ENCODE peak calls at places on chromosomes 16 and 17, in eight cellular contexts. I is Panc1, A is HCT116, C is upper lobe of left lung, X is K562, W is GM23338, U is HepG2, H is GM12878. L is an unnamed sample. For H3K4me1, the result is how much of the 10 kb centered on the place peaks cover.

GRCh38 chr16:73768786-73769203 is 527.8 kb upstream of the PSMD7 start:
- ATAC-seq in X (no peak), W (no peak), I (no peak), C (no peak), A (no peak), U (no peak), H (no peak), L (no peak)

GRCh38 chr16:15415411-15416070 is 18.8 kb upstream of the BMERB1 start:
- ATAC-seq in I (peak), H (no peak), C (no peak), A (no peak), U (no peak), X (no peak), W (no peak), L (no peak)

GRCh38 chr17:67098022-67098421 is 53.7 kb downstream of the CACNG1 start:
- ATAC-seq in I (no peak), H (no peak), X (no peak), C (no peak), A (no peak), U (no peak), W (no peak), L (no peak)

GRCh38 chr16:52611817-52612673 is 65.1 kb upstream of the TOX3 start:
- ATAC-seq in X (no peak), U (peak), I (no peak), A (no peak), W (no peak), H (no peak), C (no peak), L (no peak)

GRCh38 chr17:17167356-17167755 is 38.8 kb downstream of the PLD6 start:
- ATAC-seq in W (no peak), C (no peak), I (no peak), A (no peak), H (no peak), U (no peak), X (no peak), L (no peak)

GRCh38 chr16:31452631-31453106 is 6.6 kb upstream of the ARMC5 start:
- ATAC-seq in U (no peak), H (no peak), I (peak), W (peak), A (peak), C (no peak), X (peak), L (peak)

GRCh38 chr16:46736695-46737094 is 11.4 kb downstream of the MYLK3 start:
- ATAC-seq in X (no peak), H (no peak), C (no peak), U (peak), I (no peak), A (no peak), W (peak), L (no peak)

GRCh38 chr16:68646948-68647659 is 2.0 kb downstream of the CDH3 start:
- ATAC-seq in X (no peak), A (no peak), C (no peak), W (no peak), I (no peak), U (no peak), H (no peak), L (no peak)

GRCh38 chr17:41394254-41395016 is 3.0 kb downstream of the KRT31 start:
- ATAC-seq in C (no peak), I (no peak), A (no peak), X (no peak), W (no peak), H (no peak), U (no peak), L (no peak)

GRCh38 chr16:49459953-49460735 is 86.5 kb downstream of the C16orf78 start:
- ATAC-seq in H (no peak), W (no peak), U (no peak), X (no peak), A (no peak), I (no peak), C (no peak), L (no peak)

GRCh38 chr17:1091885-1092284 is 87.9 kb downstream of the ABR start:
- ATAC-seq in C (no peak), W (no peak), H (no peak), A (no peak), I (no peak), X (no peak), U (no peak), L (no peak)

GRCh38 chr17:29733151-29733550 is 110.4 kb upstream of the CORO6 start:
- ATAC-seq in W (no peak), I (peak), A (peak), C (no peak), U (no peak), H (no peak), X (no peak), L (no peak)

GRCh38 chr16:57529324-57530103 is 6.9 kb downstream of the CCDC102A start:
- ATAC-seq in C (no peak), W (peak), A (peak), X (no peak), I (no peak), H (peak), U (no peak), L (no peak)

GRCh38 chr17:66904760-66905637 is 59.5 kb upstream of the CACNG4 start:
- ATAC-seq in U (peak), I (peak), X (no peak), A (no peak), H (no peak), W (no peak), C (peak), L (no peak)

GRCh38 chr17:9676084-9676483 is 30.8 kb downstream of the USP43 start:
- ATAC-seq in I (no peak), H (no peak), U (no peak), W (no peak), C (no peak), X (no peak), A (peak), L (no peak)

GRCh38 chr16:24610421-24610765 is 71.0 kb downstream of the RBBP6 start:
- ATAC-seq in X (peak), C (no peak), W (peak), U (peak), H (peak), I (no peak), A (no peak), L (peak)

GRCh38 chr16:495127-495748 is 32.3 kb upstream of the CAPN15 start:
- ATAC-seq in H (peak), X (peak), U (peak), I (peak), W (peak), A (peak), C (no peak), L (no peak)

GRCh38 chr16:500699-501098 is 26.8 kb upstream of the CAPN15 start:
- ATAC-seq in C (no peak), X (peak), U (peak), I (no peak), A (no peak), W (no peak), H (no peak), L (no peak)

GRCh38 chr16:499924-500323 is 27.6 kb upstream of the CAPN15 start:
- ATAC-seq in X (no peak), I (no peak), C (no peak), H (no peak), U (no peak), W (no peak), A (no peak), L (no peak)

GRCh38 chr16:496097-496886 is 31.2 kb upstream of the CAPN15 start:
- ATAC-seq in X (no peak), I (no peak), C (no peak), H (no peak), U (no peak), A (no peak), W (no peak), L (no peak)

GRCh38 chr16:497258-497657 is 30.3 kb upstream of the CAPN15 start:
- ATAC-seq in U (no peak), A (no peak), I (no peak), W (no peak), C (no peak), X (no peak), H (no peak), L (no peak)
- TF ChIP-seq POLR2AphosphoS5 in U (no peak), A (no peak), I (no peak), W (no peak), C (no peak), X (no peak), H (no peak), L (no peak)

GRCh38 chr16:85757341-85757822 is 6.5 kb upstream of the C16orf74 start:
- ATAC-seq in I (no peak), H (peak), W (no peak), A (no peak), U (no peak), X (no peak), C (no peak), L (no peak)
- H3K4me1 ChIP-seq in I (under half), H (half or more), W (under half), A (under half), U (under half), X (under half), C (under half), L (under half)

GRCh38 chr16:67264277-67264676 is 15.1 kb upstream of the PLEKHG4 start:
- ATAC-seq in H (peak), I (no peak), C (no peak), U (peak), W (peak), X (peak), A (no peak), L (no peak)
- TF ChIP-seq CTCF in H (peak), I (no peak), C (no peak), U (peak), W (peak), X (peak), A (no peak), L (no peak)

GRCh38 chr16:11229906-11230305 is 26.1 kb downstream of the SOCS1 start:
- ATAC-seq in A (no peak), W (no peak), X (no peak), U (no peak), H (no peak), C (no peak), I (no peak), L (no peak)
- TF ChIP-seq POLR2AphosphoS5 in A (no peak), W (no peak), X (no peak), U (no peak), H (no peak), C (no peak), I (no peak), L (no peak)

DNA sequence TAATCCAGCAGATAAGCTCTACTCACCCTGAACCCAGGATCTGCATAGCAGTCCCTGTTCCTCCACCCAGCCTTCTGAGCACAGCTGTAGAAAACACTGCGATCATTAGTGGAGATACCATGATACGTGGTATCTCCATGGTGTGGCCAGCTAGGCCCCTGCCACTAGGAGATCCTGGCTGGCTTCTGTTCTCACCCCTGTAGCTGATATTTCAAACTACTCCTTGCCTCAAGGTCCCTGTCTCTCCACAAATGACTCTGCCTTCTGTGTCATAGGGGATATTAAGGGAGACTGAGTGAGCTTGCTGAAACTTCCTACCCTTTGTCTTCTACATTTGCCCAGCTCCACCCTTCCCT is 44.3 kb downstream of the ERN1 start:
- ATAC-seq in U (no peak), X (peak), I (no peak), H (no peak), W (no peak), A (no peak), C (no peak), L (no peak)
- H3K4me1 ChIP-seq in U (half or more), X (under half), I (under half), H (under half), W (under half), A (half or more), C (half or more), L (under half)

DNA sequence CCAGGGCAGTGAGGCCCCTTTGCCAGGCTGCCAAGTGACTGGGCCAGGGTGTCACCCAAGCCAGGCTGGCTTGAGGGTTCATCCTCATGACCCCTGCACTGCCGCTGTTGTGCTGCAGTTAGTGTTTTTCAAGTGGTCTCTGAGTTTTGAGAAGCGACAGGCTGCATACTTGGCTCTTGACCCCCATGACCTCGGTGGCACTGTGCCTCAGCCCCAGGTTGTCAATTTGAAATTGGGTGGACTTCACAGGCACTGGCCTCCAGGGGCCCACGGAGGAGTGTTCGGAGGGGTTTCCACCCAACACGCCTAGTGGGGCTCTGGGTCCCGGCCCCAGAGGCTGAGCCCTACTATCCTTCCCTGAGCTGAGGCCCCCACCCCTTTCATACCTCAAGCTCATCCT is 42.7 kb downstream of the DHRS7B start:
- ATAC-seq in I (no peak), A (no peak), C (no peak), H (no peak), U (no peak), X (no peak), W (no peak), L (no peak)
- TF ChIP-seq CTCF in I (no peak), A (no peak), C (no peak), H (no peak), U (no peak), X (no peak), W (no peak), L (no peak)

DNA sequence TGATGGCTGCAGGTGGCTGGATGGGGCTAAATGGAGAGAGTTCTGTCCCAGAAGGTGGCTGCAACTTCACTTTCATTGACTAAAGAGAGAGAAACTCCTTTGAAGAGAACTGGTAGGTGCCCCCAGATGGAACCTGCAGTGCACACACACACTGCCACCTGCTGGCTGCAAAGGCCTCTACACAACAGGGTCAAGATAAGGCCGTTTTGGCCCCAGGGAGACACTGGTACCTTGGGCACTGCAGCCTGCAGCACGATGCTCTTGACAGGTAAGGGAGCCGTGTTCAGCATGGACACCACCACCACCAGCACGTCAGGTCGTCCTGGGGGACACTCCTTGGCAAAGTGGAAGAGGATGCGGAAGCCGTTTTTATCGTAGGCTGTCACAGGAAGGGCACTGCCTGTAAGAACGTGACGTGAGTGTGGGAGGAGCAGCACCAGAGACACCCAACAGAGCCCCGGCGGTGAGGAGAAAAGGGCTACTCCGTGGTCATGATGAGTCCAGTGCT is 22.7 kb downstream of the GGA3 start:
- ATAC-seq in C (peak), W (peak), I (peak), X (peak), H (peak), U (peak), A (peak), L (peak)
- TF ChIP-seq POLR2AphosphoS5 in C (no peak), W (peak), I (peak), X (peak), H (peak), U (peak), A (peak), L (no peak)

GRCh38 chr17:59371426-59372099 is 40.1 kb downstream of the YPEL2 start:
- ATAC-seq in U (peak), A (no peak), C (peak), X (no peak), W (no peak), I (no peak), H (peak), L (peak)

GRCh38 chr17:59375858-59376257 is 44.4 kb downstream of the YPEL2 start:
- ATAC-seq in C (no peak), X (no peak), A (no peak), W (no peak), U (no peak), I (no peak), H (peak), L (no peak)

GRCh38 chr17:59370580-59371299 is 39.3 kb downstream of the YPEL2 start:
- ATAC-seq in U (no peak), H (peak), C (no peak), I (no peak), A (no peak), W (no peak), X (no peak), L (no peak)

GRCh38 chr17:59372138-59372751 is 40.8 kb downstream of the YPEL2 start:
- ATAC-seq in A (no peak), I (no peak), U (no peak), W (no peak), C (peak), X (no peak), H (peak), L (peak)

DNA sequence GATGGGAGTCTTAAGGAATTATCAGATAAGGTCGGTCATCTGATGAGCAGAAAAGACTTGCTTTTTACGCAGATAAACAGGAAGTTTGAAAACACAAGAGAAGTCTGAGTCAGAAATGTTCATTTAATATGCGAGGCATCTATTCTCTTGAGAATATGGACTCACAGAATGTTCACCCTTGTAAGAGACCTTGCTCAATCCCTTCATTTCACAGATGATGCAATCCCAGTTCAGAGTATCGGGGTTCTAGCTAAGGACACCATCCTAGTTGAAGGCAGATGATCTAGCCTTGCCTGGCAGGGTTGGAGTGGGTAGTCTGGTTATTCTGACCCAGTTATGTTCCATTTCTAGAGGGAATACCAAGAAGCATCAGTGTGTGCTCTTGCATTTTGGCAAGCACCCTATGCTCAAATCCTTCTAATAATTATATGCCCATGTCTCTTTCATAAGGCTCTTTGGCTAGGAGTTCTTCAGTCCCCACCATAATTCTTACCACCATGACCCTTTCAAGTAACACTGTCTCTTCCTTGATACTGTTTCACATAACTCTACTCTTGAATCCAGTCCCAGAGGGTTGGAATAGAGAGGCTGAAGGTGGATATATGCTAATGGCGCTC is 42.5 kb downstream of the YPEL2 start:
- ATAC-seq in C (no peak), H (no peak), X (no peak), I (no peak), W (no peak), A (no peak), U (no peak), L (peak)
- H3K4me1 ChIP-seq in C (half or more), H (half or more), X (under half), I (under half), W (under half), A (under half), U (half or more), L (half or more)

GRCh38 chr17:63914471-63914870 is 3.4 kb upstream of the CSHL1 start:
- ATAC-seq in H (no peak), W (no peak), A (no peak), C (no peak), I (no peak), X (no peak), U (no peak), L (no peak)
- TF ChIP-seq CTCF in H (no peak), W (no peak), A (no peak), C (no peak), I (no peak), X (no peak), U (no peak), L (no peak)